ENCODE peak calls at places on chromosome 16, in six cellular contexts. T is A549, K is H1, L is K562, Z is WTC11, P is HepG2. V is an unnamed sample.

GRCh38 chr16:88502776-88503280 is 49.7 kb downstream of the ZFPM1 start:
- DNase-seq in T (no peak), K (no peak), L (no peak), Z (no peak), P (no peak), V (no peak)

GRCh38 chr16:84040823-84041391 is 1.7 kb downstream of the SLC38A8 start:
- DNase-seq in T (no peak), K (no peak), L (no peak), Z (no peak), P (no peak), V (no peak)

GRCh38 chr16:50167603-50168002 is 14.5 kb downstream of the TENT4B start:
- DNase-seq in T (no peak), K (no peak), L (no peak), Z (no peak), P (no peak), V (no peak)

GRCh38 chr16:74724820-74725549 is 24.3 kb upstream of the MLKL start:
- DNase-seq in T (no peak), K (no peak), L (no peak), Z (no peak), P (no peak), V (no peak)

GRCh38 chr16:54655171-54655590 is 275.5 kb upstream of the IRX5 start:
- DNase-seq in T (no peak), K (no peak), L (no peak), Z (peak; percentile 20), P (no peak), V (peak; percentile 65)

GRCh38 chr16:1308036-1308976 is 1.1 kb upstream of the UBE2I start:
- DNase-seq in T (peak; percentile 53), K (no peak), L (no peak), Z (no peak), P (peak; percentile 52), V (no peak)

GRCh38 chr16:626787-627457 is 3.9 kb upstream of the WFIKKN1 start:
- DNase-seq in T (peak; percentile 97), K (no peak), L (peak; percentile 67), Z (no peak), P (no peak), V (peak; percentile 79)

GRCh38 chr16:50747206-50747956 is 5.5 kb downstream of the CYLD start:
- DNase-seq in T (no peak), K (no peak), L (no peak), Z (no peak), P (peak; percentile 46), V (peak; percentile 33)

GRCh38 chr16:20243731-20244281 is 83.5 kb downstream of the GP2 start:
- DNase-seq in T (no peak), K (no peak), L (peak; percentile 1), Z (no peak), P (no peak), V (no peak)

GRCh38 chr16:69932228-69932627 is 18.9 kb upstream of the CLEC18A start:
- DNase-seq in T (no peak), K (no peak), L (no peak), Z (no peak), P (no peak), V (no peak)

GRCh38 chr16:71542377-71542776 is 16.2 kb downstream of the CHST4 start:
- DNase-seq in T (peak; percentile 58), K (no peak), L (peak; percentile 70), Z (peak; percentile 87), P (peak; percentile 63), V (peak; percentile 14)

GRCh38 chr16:53736297-53736696 is 32.3 kb downstream of the FTO start:
- DNase-seq in T (no peak), K (no peak), L (no peak), Z (no peak), P (no peak), V (no peak)

GRCh38 chr16:31111881-31112466 is 3.8 kb downstream of the BCKDK start:
- DNase-seq in T (no peak), K (no peak), L (no peak), Z (no peak), P (no peak), V (no peak)

GRCh38 chr16:49637511-49637910 is 218.4 kb downstream of the ZNF423 start:
- DNase-seq in T (no peak), K (no peak), L (no peak), Z (no peak), P (no peak), V (no peak)

GRCh38 chr16:67284699-67285646 is 5.6 kb downstream of the PLEKHG4 start:
- DNase-seq in T (peak; percentile 61), K (peak; percentile 62), L (peak; percentile 23), Z (peak; percentile 84), P (peak; percentile 54), V (peak; percentile 13)

GRCh38 chr16:75064403-75065148 is 52.0 kb downstream of the LDHD start:
- DNase-seq in T (no peak), K (no peak), L (peak; percentile 66), Z (no peak), P (peak; percentile 83), V (no peak)

GRCh38 chr16:71499775-71500364 is 10.7 kb upstream of the ZNF19 start:
- DNase-seq in T (peak; percentile 65), K (no peak), L (peak; percentile 72), Z (peak; percentile 44), P (peak; percentile 68), V (peak; percentile 71)

GRCh38 chr16:55036371-55036821 is 105.7 kb downstream of the IRX5 start:
- DNase-seq in T (no peak), K (no peak), L (no peak), Z (no peak), P (no peak), V (no peak)

GRCh38 chr16:84367297-84367680 is 1.0 kb upstream of the ATP2C2 start:
- DNase-seq in T (no peak), K (no peak), L (no peak), Z (no peak), P (no peak), V (no peak)

GRCh38 chr16:75927824-75928223 is 201.5 kb upstream of the CPHXL start:
- DNase-seq in T (no peak), K (no peak), L (no peak), Z (no peak), P (no peak), V (no peak)

GRCh38 chr16:57071840-57072541 is 20.4 kb upstream of the CPNE2 start:
- DNase-seq in T (no peak), K (no peak), L (no peak), Z (no peak), P (no peak), V (peak; percentile 39)

GRCh38 chr16:80583466-80583865 is 42.7 kb downstream of the DYNLRB2 start:
- DNase-seq in T (no peak), K (no peak), L (no peak), Z (no peak), P (no peak), V (no peak)

GRCh38 chr16:81482329-81483063 is 37.9 kb downstream of the CMIP start:
- DNase-seq in T (no peak), K (no peak), L (peak; percentile 88), Z (no peak), P (no peak), V (no peak)

DNA sequence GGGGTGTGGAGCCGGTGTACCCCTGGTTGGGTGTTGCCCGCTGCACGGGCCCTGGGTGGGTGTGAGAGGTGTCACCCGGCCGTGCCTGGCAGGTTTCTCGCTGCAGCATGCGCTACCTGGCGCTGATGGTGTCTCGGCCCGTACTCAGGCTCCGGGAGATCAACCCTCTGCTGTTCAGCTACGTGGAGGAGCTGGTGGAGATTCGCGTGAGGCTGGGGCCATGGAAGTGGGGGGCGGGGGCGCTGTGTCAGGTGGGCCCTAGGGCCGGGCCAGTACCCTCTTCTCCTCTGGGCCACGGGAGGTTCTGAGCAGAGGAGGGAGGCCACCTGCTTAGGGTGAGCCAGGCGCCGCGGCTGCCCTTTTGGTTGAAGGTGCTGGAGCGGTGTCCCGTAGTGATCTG is 13.4 kb downstream of the DEF8 start:
- DNase-seq in T (no peak), K (no peak), L (no peak), Z (no peak), P (no peak), V (no peak)
- TF ChIP-seq JUN in T (no peak), K (no peak), L (no peak), Z (no peak), P (no peak), V (no peak)

GRCh38 chr16:29947897-29948296 is 14.0 kb upstream of the TMEM219 start:
- DNase-seq in T (no peak), K (no peak), L (no peak), Z (no peak), P (no peak), V (no peak)

GRCh38 chr16:29950806-29951461 is 10.9 kb upstream of the TMEM219 start:
- DNase-seq in T (no peak), K (no peak), L (no peak), Z (no peak), P (no peak), V (no peak)

GRCh38 chr16:29951966-29952365 is 9.9 kb upstream of the TMEM219 start:
- DNase-seq in T (no peak), K (no peak), L (no peak), Z (peak; percentile 28), P (no peak), V (no peak)
- TF ChIP-seq CTCF in T (no peak), K (peak; percentile 35), L (no peak), Z (no peak), P (no peak), V (peak; percentile 1)

GRCh38 chr16:4064950-4065352 is 51.3 kb downstream of the ADCY9 start:
- DNase-seq in T (no peak), K (no peak), L (no peak), Z (no peak), P (no peak), V (no peak)
- TF ChIP-seq JUN in T (no peak), K (no peak), L (no peak), Z (no peak), P (no peak), V (no peak)

GRCh38 chr16:12259258-12259657 is 282.7 kb downstream of the SNX29 start:
- DNase-seq in T (no peak), K (no peak), L (no peak), Z (no peak), P (no peak), V (no peak)

GRCh38 chr16:12258806-12259205 is 282.3 kb downstream of the SNX29 start:
- DNase-seq in T (no peak), K (no peak), L (no peak), Z (no peak), P (no peak), V (no peak)

GRCh38 chr16:12260119-12260646 is 283.6 kb downstream of the SNX29 start:
- DNase-seq in T (no peak), K (no peak), L (no peak), Z (no peak), P (no peak), V (no peak)

GRCh38 chr16:12262454-12263180 is 286.1 kb downstream of the SNX29 start:
- DNase-seq in T (no peak), K (no peak), L (no peak), Z (no peak), P (peak; percentile 77), V (no peak)

GRCh38 chr16:12260647-12261262 is 284.2 kb downstream of the SNX29 start:
- DNase-seq in T (peak; percentile 64), K (no peak), L (peak; percentile 82), Z (peak; percentile 62), P (peak; percentile 94), V (no peak)
- TF ChIP-seq CTCF in T (peak; percentile 28), K (peak; percentile 44), L (peak; percentile 97), Z (no peak), P (peak; percentile 91), V (no peak)